ENCODE peak calls at places on chromosomes 12 and 14, in nine cellular contexts. Y is pancreas, L is keratinocyte, R is choroid plexus epithelial cell, W is tibial artery, U is fibroblast of mammary gland, V is H1, J is GM20000, O is foreskin fibroblast. A is an unnamed sample.
A peak's percentile ranks its signal among the peaks of the same experiment; 100 is the strongest.

GRCh38 chr14:22547309-22547947 is 41.6 kb downstream of the DAD1 start:
- DNase-seq in J (no peak), Y (no peak), O (peak; percentile 46), V (no peak), U (no peak), R (no peak), L (no peak), W (peak; percentile 82), A (no peak)

GRCh38 chr12:4407136-4407535 is 27.6 kb upstream of the FGF23 start:
- DNase-seq in O (no peak), J (no peak), V (no peak), L (no peak), R (no peak), Y (no peak), W (no peak), U (no peak), A (no peak)

GRCh38 chr14:69153848-69154208 is 909 bp upstream of the DCAF5 start:
- DNase-seq in W (no peak), L (no peak), V (no peak), R (peak; percentile 25), O (peak; percentile 71), J (peak; percentile 26), Y (peak; percentile 27), U (peak; percentile 37), A (no peak)

GRCh38 chr14:44866770-44867169 is 95.0 kb downstream of the KLHL28 start:
- DNase-seq in V (no peak), U (no peak), L (no peak), R (no peak), J (no peak), O (no peak), W (no peak), Y (no peak), A (no peak)

GRCh38 chr12:100248886-100249285 is 18.0 kb downstream of the DEPDC4 start:
- DNase-seq in Y (no peak), U (peak; percentile 23), W (no peak), R (peak; percentile 41), O (peak; percentile 28), L (no peak), J (no peak), V (no peak), A (no peak)

GRCh38 chr12:46382425-46382973 is 9.9 kb upstream of the SLC38A2 start:
- DNase-seq in W (no peak), L (no peak), Y (peak; percentile 50), R (no peak), O (peak; percentile 11), U (no peak), V (no peak), J (no peak), A (no peak)

GRCh38 chr12:88309546-88309945 is 167.4 kb downstream of the TMTC3 start:
- DNase-seq in O (peak; percentile 82), R (peak; percentile 81), U (peak; percentile 86), W (no peak), V (no peak), L (no peak), J (no peak), Y (no peak), A (no peak)

GRCh38 chr12:52291267-52291935 is at the start of gene KRT81:
- DNase-seq in Y (peak; percentile 5), U (no peak), V (no peak), W (no peak), L (no peak), O (no peak), J (no peak), R (no peak), A (no peak)

GRCh38 chr12:132600048-132601032 is 10.0 kb downstream of the LRCOL1 start:
- DNase-seq in Y (no peak), V (no peak), W (peak; percentile 76), R (peak; percentile 79), U (peak; percentile 61), O (peak; percentile 87), J (peak; percentile 85), L (no peak), A (peak; percentile 73)

GRCh38 chr12:49893753-49894752 is 9.6 kb downstream of the FAIM2 start:
- DNase-seq in J (no peak), R (peak; percentile 31), L (no peak), U (peak; percentile 12), V (no peak), O (peak; percentile 20), W (no peak), Y (no peak), A (no peak)

GRCh38 chr12:41202051-41202450 is 13.9 kb downstream of the PDZRN4 start:
- DNase-seq in U (no peak), L (no peak), Y (no peak), R (no peak), J (no peak), W (no peak), O (no peak), V (no peak), A (no peak)

GRCh38 chr12:58889557-58889956 is 30.7 kb downstream of the LRIG3 start:
- DNase-seq in W (no peak), J (no peak), L (no peak), O (no peak), U (no peak), V (no peak), R (no peak), Y (no peak), A (no peak)

GRCh38 chr12:5439788-5440300 is 7.9 kb downstream of the NTF3 start:
- DNase-seq in R (no peak), V (no peak), W (no peak), Y (no peak), J (no peak), U (no peak), O (no peak), L (no peak), A (no peak)

GRCh38 chr12:5440973-5441372 is 9.1 kb downstream of the NTF3 start:
- DNase-seq in Y (no peak), W (no peak), U (no peak), O (no peak), V (no peak), R (no peak), L (no peak), J (no peak), A (no peak)

GRCh38 chr12:5438671-5439200 is 6.8 kb downstream of the NTF3 start:
- DNase-seq in J (no peak), O (no peak), Y (no peak), V (no peak), W (no peak), L (no peak), U (no peak), R (no peak), A (no peak)

GRCh38 chr12:5437657-5438056 is 5.7 kb downstream of the NTF3 start:
- DNase-seq in L (no peak), O (no peak), Y (no peak), U (no peak), V (no peak), R (no peak), W (peak; percentile 71), J (no peak), A (no peak)

DNA sequence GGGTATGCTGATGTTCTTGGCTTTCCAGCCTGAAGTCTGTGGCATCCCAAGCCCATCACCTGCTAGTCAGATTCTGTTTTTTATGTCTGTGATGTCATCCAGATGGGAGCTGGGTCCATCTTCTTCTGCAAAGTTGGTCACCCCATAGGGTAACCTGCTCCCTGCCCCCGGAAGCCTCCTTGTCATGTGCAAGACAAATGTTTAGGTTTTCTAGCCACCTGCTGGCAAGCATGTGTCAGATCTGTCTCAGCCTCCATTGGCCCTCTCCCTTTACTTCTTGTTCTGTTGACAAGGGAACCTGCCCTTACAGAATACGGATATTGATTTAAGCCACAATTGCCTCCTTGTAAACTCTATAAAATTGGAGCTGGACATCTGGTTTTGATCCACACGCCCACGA is 7.4 kb downstream of the NTF3 start:
- DNase-seq in R (no peak), J (no peak), O (peak; percentile 59), V (no peak), L (no peak), Y (no peak), U (no peak), W (no peak), A (no peak)
- TF ChIP-seq CTCF in R (no peak), J (no peak), O (peak; percentile 14), V (no peak), L (peak; percentile 31), Y (no peak), U (no peak), W (no peak), A (no peak)

GRCh38 chr14:94005324-94005723 is 8.2 kb downstream of the CCDC197 start:
- DNase-seq in O (peak; percentile 20), V (no peak), L (no peak), W (no peak), Y (no peak), R (peak; percentile 27), U (no peak), J (no peak), A (peak; percentile 61)
- TF ChIP-seq CTCF in O (peak; percentile 45), V (peak; percentile 43), L (peak; percentile 39), W (peak; percentile 14), Y (no peak), R (peak; percentile 62), U (peak; percentile 50), J (peak; percentile 35), A (peak; percentile 44)

GRCh38 chr14:96699666-96700065 is 97.5 kb upstream of the VRK1 start:
- DNase-seq in W (no peak), Y (no peak), U (no peak), V (no peak), R (no peak), L (no peak), O (no peak), J (no peak), A (no peak)

GRCh38 chr14:96693252-96693820 is 103.8 kb upstream of the VRK1 start:
- DNase-seq in V (no peak), L (no peak), W (no peak), U (no peak), R (no peak), O (no peak), Y (no peak), J (no peak), A (no peak)

GRCh38 chr14:96702831-96703230 is 94.4 kb upstream of the VRK1 start:
- DNase-seq in O (no peak), V (no peak), W (no peak), L (no peak), R (no peak), U (no peak), J (no peak), Y (no peak), A (no peak)

GRCh38 chr14:96693986-96694385 is 103.2 kb upstream of the VRK1 start:
- DNase-seq in R (no peak), W (no peak), V (no peak), J (no peak), Y (no peak), L (no peak), O (no peak), U (no peak), A (no peak)

GRCh38 chr14:96698846-96699543 is 98.2 kb upstream of the VRK1 start:
- DNase-seq in O (no peak), R (no peak), L (no peak), U (no peak), W (no peak), V (no peak), Y (no peak), J (peak; percentile 52), A (peak; percentile 79)
- TF ChIP-seq CTCF in O (no peak), R (no peak), L (peak; percentile 29), U (no peak), W (no peak), V (peak; percentile 19), Y (no peak), J (peak; percentile 38), A (peak; percentile 35)

DNA sequence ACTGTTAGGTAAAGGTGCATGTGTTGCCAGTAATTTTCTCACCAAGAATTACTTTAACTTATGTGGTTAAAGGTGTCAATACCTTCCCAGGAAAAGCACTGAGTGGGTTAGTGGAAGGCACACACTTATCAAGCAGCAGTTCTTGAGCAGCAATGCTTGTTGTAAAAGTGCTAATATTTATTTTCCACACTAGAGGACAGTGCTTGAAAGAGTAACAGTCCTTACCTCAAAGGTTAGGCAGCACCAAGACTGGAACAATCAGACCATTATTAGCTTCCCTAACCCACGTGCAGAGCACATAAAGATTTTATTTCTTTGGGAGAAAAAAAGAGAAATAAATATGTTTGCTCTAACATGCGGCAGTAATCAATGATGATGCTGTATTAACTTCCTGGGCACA is 48.8 kb upstream of the KRR1 start:
- DNase-seq in O (peak; percentile 51), Y (no peak), R (peak; percentile 80), V (no peak), W (no peak), J (peak; percentile 27), L (no peak), U (peak; percentile 73), A (peak; percentile 21)
- TF ChIP-seq CTCF in O (no peak), Y (peak; percentile 20), R (peak; percentile 61), V (peak; percentile 5), W (peak; percentile 25), J (no peak), L (peak; percentile 37), U (peak; percentile 58), A (peak; percentile 39)

A was measured in GM10248.